ENCODE peak calls at places on chromosomes 5 and 9, in seven cellular contexts. U is SK-N-SH, G is HepG2, H is K562, X is HCT116, I is GM12878, P is H1. R is an unnamed sample.

GRCh38 chr5:6780802-6781391 is 67.7 kb downstream of the TENT4A start:
- DNase-seq in X (peak), P (no peak), I (no peak), G (peak), H (peak), U (peak), R (no peak)

GRCh38 chr9:115378758-115379157 is 260.8 kb upstream of the TNC start:
- DNase-seq in X (no peak), U (no peak), I (no peak), H (no peak), G (no peak), P (no peak), R (no peak)

GRCh38 chr9:83625120-83625710 is 2.3 kb downstream of the IDNK start:
- DNase-seq in U (no peak), H (no peak), G (no peak), P (no peak), X (no peak), I (no peak), R (no peak)

GRCh38 chr5:135866044-135866443 is 29.6 kb downstream of the IL9 start:
- DNase-seq in U (no peak), I (no peak), P (no peak), X (no peak), G (no peak), H (no peak), R (no peak)

GRCh38 chr9:36980148-36980974 is 53.7 kb downstream of the PAX5 start:
- DNase-seq in X (peak), G (no peak), U (peak), P (peak), I (no peak), H (peak), R (peak)

GRCh38 chr5:83543898-83544297 is 72.4 kb downstream of the VCAN start:
- DNase-seq in X (no peak), H (no peak), I (no peak), U (no peak), P (no peak), G (no peak), R (no peak)

GRCh38 chr5:156812959-156813358 is 37.1 kb upstream of the PPP1R2B start:
- DNase-seq in G (no peak), P (no peak), I (no peak), U (no peak), H (no peak), X (no peak), R (no peak)

GRCh38 chr9:104177003-104177611 is 83.0 kb downstream of the SMC2 start:
- DNase-seq in P (no peak), I (no peak), H (no peak), X (peak), U (no peak), G (peak), R (peak)

DNA sequence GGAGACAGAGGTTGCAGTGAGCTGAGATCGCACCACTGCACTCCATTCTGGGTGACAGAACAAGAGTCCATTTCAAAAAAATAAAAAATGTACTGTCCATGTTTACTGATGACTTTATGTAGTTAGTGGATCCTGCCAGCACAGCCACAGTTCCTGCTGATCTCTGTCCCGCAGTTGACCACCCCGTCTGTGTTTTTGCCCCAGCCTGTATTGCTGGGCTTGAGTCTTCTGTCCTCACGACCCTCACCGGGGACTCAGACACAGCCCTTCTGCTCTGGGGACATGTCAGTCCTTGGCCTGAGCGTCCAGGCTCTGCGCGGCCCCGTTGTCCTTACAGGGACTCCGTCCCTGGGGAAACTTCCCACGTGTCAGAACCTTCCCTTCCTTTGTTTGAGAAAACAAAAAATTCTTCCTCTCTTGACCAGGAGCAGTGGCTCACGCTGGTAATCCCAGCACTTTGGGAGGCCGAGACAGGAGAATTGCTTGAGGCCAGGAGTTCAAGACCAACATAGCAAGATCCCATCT is 14.5 kb downstream of the SURF6 start:
- DNase-seq in H (no peak), X (no peak), G (no peak), U (no peak), P (no peak), I (no peak), R (no peak)
- TF ChIP-seq YY1 in H (no peak), X (no peak), G (no peak), U (no peak), P (no peak), I (no peak), R (no peak)

DNA sequence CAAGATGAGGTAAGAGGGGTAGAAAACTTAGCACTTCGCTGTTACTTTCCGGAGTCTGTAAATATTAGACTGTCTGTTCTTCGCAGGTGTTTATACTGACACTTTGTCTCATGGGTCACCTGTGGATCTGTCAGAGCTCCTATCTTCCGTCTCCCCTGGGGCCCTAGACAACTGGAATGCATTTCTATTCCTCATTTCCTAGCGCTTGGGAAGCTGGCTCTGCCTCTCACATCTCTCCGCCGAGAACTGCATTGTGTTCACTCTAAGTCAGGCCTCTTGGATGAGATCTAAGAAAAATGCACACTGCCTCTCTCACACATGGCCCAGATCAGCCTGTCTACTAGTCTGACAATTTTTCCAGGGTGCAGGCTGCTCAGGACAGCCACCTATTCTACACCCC is 39.5 kb downstream of the PCA3 start:
- DNase-seq in G (no peak), I (no peak), U (no peak), H (no peak), P (no peak), X (no peak), R (no peak)
- TF ChIP-seq YY1 in G (no peak), I (no peak), U (no peak), H (no peak), P (no peak), X (no peak), R (no peak)

DNA sequence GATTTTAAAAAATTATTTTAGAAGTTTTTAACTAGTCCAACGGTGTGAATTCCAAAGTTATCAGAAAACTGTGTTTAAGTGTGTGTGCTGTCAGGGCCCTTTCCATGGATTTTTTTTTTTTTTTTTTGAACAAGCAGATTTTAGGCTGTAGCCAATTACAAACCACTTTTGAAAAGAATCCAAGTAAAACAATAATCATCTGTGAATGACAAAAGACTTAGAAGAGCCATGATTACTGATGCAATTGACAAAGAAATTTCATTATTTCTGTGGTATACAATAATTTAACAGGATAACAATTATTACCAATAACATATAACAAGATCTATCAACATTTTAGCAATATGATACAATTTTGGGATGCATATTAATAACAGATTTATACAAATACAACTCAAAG is 16.2 kb upstream of the PAIP1 start:
- DNase-seq in P (no peak), X (no peak), U (no peak), G (no peak), I (no peak), H (no peak), R (no peak)
- TF ChIP-seq YY1 in P (no peak), X (no peak), U (no peak), G (no peak), I (no peak), H (no peak), R (no peak)

GRCh38 chr5:78060421-78060820 is 234.1 kb downstream of the AP3B1 start:
- DNase-seq in I (no peak), H (no peak), U (no peak), G (no peak), P (no peak), X (no peak), R (no peak)
- TF ChIP-seq YY1 in I (no peak), H (no peak), U (no peak), G (no peak), P (no peak), X (no peak), R (no peak)

GRCh38 chr5:125277494-125278154 is 531.2 kb upstream of the ZNF608 start:
- DNase-seq in U (no peak), I (no peak), X (peak), H (no peak), G (peak), P (no peak), R (no peak)

GRCh38 chr5:125276121-125276520 is 529.7 kb upstream of the ZNF608 start:
- DNase-seq in U (no peak), X (no peak), I (no peak), P (no peak), H (no peak), G (no peak), R (no peak)

GRCh38 chr5:125272364-125272763 is 525.9 kb upstream of the ZNF608 start:
- DNase-seq in G (no peak), H (no peak), X (no peak), I (no peak), P (no peak), U (no peak), R (no peak)

GRCh38 chr5:125274211-125274610 is 527.8 kb upstream of the ZNF608 start:
- DNase-seq in X (no peak), I (no peak), G (no peak), H (no peak), P (no peak), U (no peak), R (no peak)

DNA sequence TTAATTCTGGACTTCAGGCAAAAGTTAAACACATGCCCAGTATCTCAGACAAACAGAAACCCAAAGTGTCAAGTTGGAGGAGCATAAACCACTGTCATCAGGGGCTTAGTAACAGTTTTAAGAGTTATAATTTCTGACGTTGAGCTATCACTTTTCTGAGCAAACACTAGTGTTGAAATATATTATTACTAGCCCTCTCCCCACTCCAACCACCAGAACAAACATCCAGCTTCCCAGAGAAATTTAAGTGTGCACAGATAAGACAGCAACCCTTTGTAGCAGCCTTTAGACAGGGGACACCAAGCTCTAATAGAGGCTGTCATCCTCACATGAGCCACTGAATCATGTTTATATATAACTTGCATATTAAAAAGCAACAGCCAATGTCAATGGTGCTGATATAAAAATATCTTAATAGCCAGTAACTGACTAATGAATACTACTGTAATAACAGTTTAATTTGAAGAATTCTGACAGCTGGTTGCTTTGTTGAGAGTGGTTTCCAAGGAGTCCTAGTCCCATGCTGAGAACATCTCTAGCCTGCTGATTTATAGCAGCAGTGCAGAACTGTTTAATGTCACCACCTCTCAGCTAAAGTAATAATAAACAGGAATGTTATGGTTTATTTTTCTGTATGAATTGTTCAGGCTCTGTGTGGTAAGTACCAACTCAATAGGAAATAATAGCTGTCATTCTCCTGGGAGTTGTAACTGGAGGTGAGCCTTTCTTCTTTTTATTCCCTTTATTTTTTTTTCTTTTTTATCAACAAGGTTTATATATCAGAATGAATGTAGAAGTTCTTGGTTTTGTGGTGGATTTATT is 528.7 kb upstream of the ZNF608 start:
- DNase-seq in U (no peak), I (no peak), H (no peak), X (no peak), P (no peak), G (no peak), R (no peak)
- TF ChIP-seq YY1 in U (no peak), I (no peak), H (no peak), X (no peak), P (no peak), G (no peak), R (no peak)

GRCh38 chr5:64229163-64229774 is 63.6 kb downstream of the RNF180 start:
- DNase-seq in G (peak), I (no peak), X (no peak), U (peak), H (peak), P (no peak), R (no peak)
- TF ChIP-seq YY1 in G (no peak), I (no peak), X (no peak), U (no peak), H (no peak), P (no peak), R (no peak)

DNA sequence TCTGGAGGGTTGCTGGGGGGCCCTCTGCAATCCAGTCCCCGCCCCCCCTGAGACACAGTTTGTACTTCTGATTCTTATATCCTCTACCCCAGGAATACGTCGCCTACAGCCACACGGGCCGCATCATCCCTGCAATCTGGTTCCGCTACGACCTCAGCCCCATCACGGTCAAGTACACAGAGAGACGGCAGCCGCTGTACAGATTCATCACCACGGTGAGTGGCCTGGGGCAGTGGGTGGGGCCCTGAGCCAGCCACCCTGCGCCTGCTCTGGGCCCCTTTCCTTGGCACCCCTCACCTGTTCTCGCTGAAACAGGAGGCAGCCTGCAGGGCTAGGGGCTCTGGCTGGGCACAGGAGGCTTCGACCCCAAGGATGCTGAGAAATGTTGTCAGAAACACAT is 24.1 kb upstream of the RPL26L1 start:
- DNase-seq in H (no peak), G (no peak), I (no peak), X (no peak), U (no peak), P (no peak), R (no peak)
- TF ChIP-seq YY1 in H (no peak), G (no peak), I (no peak), X (no peak), U (no peak), P (no peak), R (no peak)

GRCh38 chr9:38318755-38319495 is 73.6 kb upstream of the ALDH1B1 start:
- DNase-seq in U (peak), I (peak), X (no peak), H (no peak), G (no peak), P (no peak), R (no peak)
- TF ChIP-seq YY1 in U (no peak), I (peak), X (no peak), H (no peak), G (no peak), P (no peak), R (no peak)

DNA sequence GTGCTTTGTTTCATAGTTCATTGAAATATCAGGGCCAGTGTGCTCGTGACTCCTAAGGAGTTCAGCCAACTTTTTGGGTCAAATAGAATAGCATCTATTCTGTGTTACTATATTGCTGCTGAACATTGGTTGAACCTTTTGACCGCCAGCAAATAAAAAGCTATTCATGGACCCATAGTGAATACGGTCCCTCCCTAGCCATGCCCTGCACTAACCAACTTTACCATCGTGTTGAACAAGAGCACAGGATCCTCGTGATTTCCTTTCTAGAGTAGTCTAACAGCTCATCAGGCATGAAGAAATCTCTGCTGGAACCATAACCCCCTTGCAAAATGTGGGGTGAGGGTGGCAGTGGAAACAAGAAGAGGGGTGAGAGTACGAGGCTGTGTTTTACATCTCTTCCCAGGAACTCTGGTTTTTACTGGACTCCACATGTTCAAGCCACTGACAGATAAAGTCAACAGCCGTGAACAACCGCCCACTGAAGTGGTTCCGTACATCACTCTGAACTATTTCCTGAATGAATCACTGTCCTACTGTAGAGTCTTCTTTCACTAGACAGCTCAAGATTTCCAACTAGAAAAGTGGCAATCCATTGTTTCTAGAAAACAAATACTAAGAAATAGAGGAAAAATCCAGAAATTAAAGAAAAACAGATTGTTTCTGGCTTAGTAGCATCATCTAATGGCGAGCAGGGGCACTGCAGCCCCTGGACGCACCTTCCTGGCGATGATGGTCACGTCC is 70.1 kb upstream of the SPATA31E1 start:
- DNase-seq in G (peak), P (no peak), H (peak), X (no peak), U (peak), I (no peak), R (no peak)
- TF ChIP-seq YY1 in G (no peak), P (no peak), H (no peak), X (no peak), U (no peak), I (no peak), R (no peak)